ENCODE peak calls at places on chromosomes 13 and 19, in six cellular contexts. I is lung, P is HAP-1, H is aorta, Y is SJSA1, Q is ovary. Z is an unnamed sample.

GRCh38 chr19:54172764-54173699 is at the start of gene TMC4:
- DNase-seq in I (peak; percentile 76), P (no peak), H (no peak), Y (no peak), Q (no peak), Z (peak; percentile 54)

GRCh38 chr13:25819856-25820530 is 231.8 kb downstream of the SHISA2 start:
- DNase-seq in I (no peak), P (no peak), H (no peak), Y (no peak), Q (no peak), Z (no peak)

GRCh38 chr19:40366697-40367561 is 18.4 kb downstream of the PLD3 start:
- DNase-seq in I (peak; percentile 43), P (no peak), H (no peak), Y (no peak), Q (no peak), Z (no peak)

GRCh38 chr13:109483369-109483768 is 303.0 kb downstream of the IRS2 start:
- DNase-seq in I (no peak), P (no peak), H (no peak), Y (no peak), Q (no peak), Z (no peak)

GRCh38 chr19:18771328-18772242 is 19.5 kb downstream of the COMP start:
- DNase-seq in I (no peak), P (no peak), H (no peak), Y (no peak), Q (no peak), Z (no peak)

GRCh38 chr19:17966497-17967257 is at the start of gene KCNN1:
- DNase-seq in I (no peak), P (peak; percentile 44), H (no peak), Y (no peak), Q (no peak), Z (no peak)

GRCh38 chr13:32791545-32792172 is 205.4 kb downstream of the PDS5B start:
- DNase-seq in I (no peak), P (no peak), H (no peak), Y (peak; percentile 44), Q (no peak), Z (no peak)

GRCh38 chr13:111554539-111555267 is 234.3 kb downstream of the TEX29 start:
- DNase-seq in I (no peak), P (no peak), H (no peak), Y (no peak), Q (no peak), Z (no peak)

GRCh38 chr19:38711726-38712153 is 32.5 kb downstream of the CAPN12 start:
- DNase-seq in I (peak; percentile 72), P (no peak), H (peak; percentile 81), Y (peak; percentile 56), Q (peak; percentile 78), Z (peak; percentile 60)

GRCh38 chr13:62038214-62038613 is 622.6 kb upstream of the PCDH20 start:
- DNase-seq in I (no peak), P (no peak), H (no peak), Y (no peak), Q (no peak), Z (no peak)

GRCh38 chr19:42281175-42282035 is 12.4 kb downstream of the CIC start:
- DNase-seq in I (peak; percentile 48), P (peak; percentile 36), H (peak; percentile 82), Y (peak; percentile 72), Q (peak; percentile 66), Z (peak; percentile 73)

GRCh38 chr19:4744451-4745170 is 21.0 kb upstream of the DPP9 start:
- DNase-seq in I (no peak), P (no peak), H (peak; percentile 69), Y (no peak), Q (peak; percentile 73), Z (peak; percentile 48)

GRCh38 chr19:33797821-33798633 is 1.4 kb downstream of the KCTD15 start:
- DNase-seq in I (peak; percentile 47), P (peak; percentile 57), H (peak; percentile 63), Y (no peak), Q (peak; percentile 73), Z (peak; percentile 71)

GRCh38 chr13:30112602-30113435 is 194.5 kb downstream of the KATNAL1 start:
- DNase-seq in I (peak; percentile 78), P (peak; percentile 86), H (peak; percentile 89), Y (peak; percentile 70), Q (peak; percentile 67), Z (peak; percentile 77)

GRCh38 chr13:40207110-40207478 is 459.3 kb downstream of the FOXO1 start:
- DNase-seq in I (no peak), P (no peak), H (no peak), Y (no peak), Q (no peak), Z (no peak)

GRCh38 chr19:34793562-34793961 is 20.5 kb upstream of the ZNF599 start:
- DNase-seq in I (no peak), P (no peak), H (no peak), Y (no peak), Q (no peak), Z (no peak)

GRCh38 chr13:70613295-70613694 is 505.0 kb upstream of the KLHL1 start:
- DNase-seq in I (no peak), P (peak; percentile 26), H (no peak), Y (no peak), Q (no peak), Z (no peak)

GRCh38 chr13:50757021-50757420 is 86.5 kb downstream of the DLEU7 start:
- DNase-seq in I (no peak), P (no peak), H (no peak), Y (no peak), Q (no peak), Z (no peak)
- H3K4me1 ChIP-seq in I (no peaks in the 10 kb centered on the region), P (no peaks in the 10 kb centered on the region), H (no peaks in the 10 kb centered on the region), Y (no peaks in the 10 kb centered on the region), Q (no peaks in the 10 kb centered on the region), Z (no peaks in the 10 kb centered on the region)

GRCh38 chr19:49744946-49745381 is 18.1 kb downstream of the TSKS start:
- DNase-seq in I (no peak), P (no peak), H (no peak), Y (no peak), Q (no peak), Z (no peak)
- H3K4me3 ChIP-seq in I (no peak overlapping the region), P (no peak overlapping the region), H (no peak overlapping the region), Y (no peak overlapping the region), Q (no peak overlapping the region), Z (no peak overlapping the region)

DNA sequence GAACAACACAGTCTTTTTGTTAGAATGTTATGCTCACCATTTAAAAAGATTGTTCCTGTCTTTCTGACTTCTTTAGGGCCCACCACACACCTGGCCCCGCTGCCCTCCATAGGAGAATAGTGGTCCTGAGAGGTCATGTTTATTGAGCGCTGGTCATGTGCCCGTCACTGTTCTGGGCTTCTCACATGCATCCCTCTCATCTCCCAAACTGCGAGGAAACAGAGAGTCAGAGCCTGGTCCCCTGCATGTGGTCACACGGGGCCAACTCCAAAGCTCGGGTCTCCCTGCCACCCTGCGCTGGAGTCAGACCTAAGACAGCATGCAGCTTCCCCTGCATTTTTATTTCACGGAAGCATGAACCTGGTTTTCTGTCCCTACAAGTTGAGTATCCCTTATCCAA is 70.4 kb upstream of the GPR183 start:
- DNase-seq in I (no peak), P (no peak), H (no peak), Y (no peak), Q (no peak), Z (no peak)
- H3K4me1 ChIP-seq in I (no peaks in the 10 kb centered on the region), P (peaks cover 4% of the 10 kb centered on the region), H (no peaks in the 10 kb centered on the region), Y (no peaks in the 10 kb centered on the region), Q (no peaks in the 10 kb centered on the region), Z (peaks cover 6% of the 10 kb centered on the region)

GRCh38 chr19:5953034-5953589 is 24.8 kb downstream of the RANBP3 start:
- DNase-seq in I (no peak), P (peak; percentile 36), H (no peak), Y (peak; percentile 33), Q (no peak), Z (no peak)

GRCh38 chr19:5952193-5953033 is 25.5 kb downstream of the RANBP3 start:
- DNase-seq in I (no peak), P (no peak), H (no peak), Y (no peak), Q (no peak), Z (no peak)

GRCh38 chr19:5954293-5954692 is 23.6 kb downstream of the RANBP3 start:
- DNase-seq in I (no peak), P (no peak), H (no peak), Y (no peak), Q (no peak), Z (no peak)

GRCh38 chr19:5955638-5955935 is 22.4 kb downstream of the RANBP3 start:
- DNase-seq in I (no peak), P (no peak), H (peak; percentile 20), Y (no peak), Q (no peak), Z (no peak)

GRCh38 chr19:5953680-5954213 is 24.2 kb downstream of the RANBP3 start:
- DNase-seq in I (no peak), P (peak; percentile 32), H (no peak), Y (peak; percentile 76), Q (no peak), Z (no peak)
- H3K4me3 ChIP-seq in I (no peak overlapping the region), P (no peak overlapping the region), H (no peak overlapping the region), Y (peak overlapping the region; percentile 3), Q (no peak overlapping the region), Z (no peak overlapping the region)

Z was measured in heart right ventricle.